ENCODE peak calls at places on chromosomes 13 and 19, in five cellular contexts. S, O, Q, L and B are unnamed samples.

GRCh38 chr13:21663197-21663596 is 7.7 kb upstream of the FGF9 start:
- DNase-seq in S (no peak), O (no peak), Q (no peak), L (peak; percentile 53), B (no peak)

GRCh38 chr13:51895906-51896888 is 34.4 kb downstream of the CCDC70 start:
- DNase-seq in S (peak; percentile 48), O (peak; percentile 29), Q (no peak), L (peak; percentile 45), B (peak; percentile 69)

GRCh38 chr19:1752009-1752756 is 1.1 kb upstream of the ONECUT3 start:
- DNase-seq in S (no peak), O (no peak), Q (no peak), L (no peak), B (no peak)

GRCh38 chr13:77620138-77620537 is 77.3 kb upstream of the SLAIN1 start:
- DNase-seq in S (no peak), O (no peak), Q (no peak), L (no peak), B (no peak)

GRCh38 chr13:51761638-51762350 is 42.2 kb downstream of the DHRS12 start:
- DNase-seq in S (no peak), O (no peak), Q (no peak), L (no peak), B (no peak)

GRCh38 chr19:13965926-13966683 is 13.8 kb downstream of the DCAF15 start:
- DNase-seq in S (no peak), O (no peak), Q (no peak), L (no peak), B (no peak)

GRCh38 chr13:21018220-21018619 is 43.2 kb downstream of the LATS2 start:
- DNase-seq in S (no peak), O (no peak), Q (no peak), L (no peak), B (no peak)

GRCh38 chr13:87656311-87656710 is 14.9 kb upstream of the SLITRK5 start:
- DNase-seq in S (no peak), O (no peak), Q (no peak), L (no peak), B (no peak)

GRCh38 chr13:81396172-81396571 is 1055.2 kb upstream of the SPRY2 start:
- DNase-seq in S (no peak), O (no peak), Q (no peak), L (no peak), B (no peak)

GRCh38 chr13:114106991-114107685 is 25.3 kb downstream of the RASA3 start:
- DNase-seq in S (no peak), O (no peak), Q (no peak), L (no peak), B (no peak)

GRCh38 chr19:35352177-35352447 is 4.4 kb downstream of the FFAR1 start:
- DNase-seq in S (no peak), O (no peak), Q (no peak), L (no peak), B (no peak)

GRCh38 chr13:73336789-73337188 is 278.0 kb downstream of the KLF5 start:
- DNase-seq in S (no peak), O (no peak), Q (no peak), L (peak; percentile 19), B (no peak)

GRCh38 chr19:5536337-5536894 is 31.3 kb downstream of the TINCR start:
- DNase-seq in S (no peak), O (peak; percentile 51), Q (no peak), L (no peak), B (peak; percentile 70)

GRCh38 chr13:59681630-59682311 is 482.0 kb downstream of the DIAPH3 start:
- DNase-seq in S (no peak), O (no peak), Q (no peak), L (no peak), B (no peak)

GRCh38 chr13:84037937-84038464 is 155.7 kb upstream of the SLITRK1 start:
- DNase-seq in S (no peak), O (no peak), Q (no peak), L (no peak), B (no peak)

GRCh38 chr13:103282571-103283450 is 216.6 kb upstream of the SLC10A2 start:
- DNase-seq in S (no peak), O (no peak), Q (no peak), L (no peak), B (no peak)

GRCh38 chr19:40279120-40279551 is 6.0 kb downstream of the AKT2 start:
- DNase-seq in S (no peak), O (no peak), Q (no peak), L (no peak), B (no peak)

GRCh38 chr13:41060723-41061074 is 610 bp upstream of the WBP4 start:
- DNase-seq in S (peak; percentile 58), O (peak; percentile 47), Q (peak; percentile 73), L (peak; percentile 56), B (peak; percentile 90)

GRCh38 chr19:32396046-32396652 is 9.4 kb upstream of the DPY19L3 start:
- DNase-seq in S (no peak), O (no peak), Q (no peak), L (no peak), B (no peak)

GRCh38 chr13:48978942-48979601 is 3.4 kb downstream of the FNDC3A start:
- DNase-seq in S (no peak), O (no peak), Q (no peak), L (no peak), B (no peak)

DNA sequence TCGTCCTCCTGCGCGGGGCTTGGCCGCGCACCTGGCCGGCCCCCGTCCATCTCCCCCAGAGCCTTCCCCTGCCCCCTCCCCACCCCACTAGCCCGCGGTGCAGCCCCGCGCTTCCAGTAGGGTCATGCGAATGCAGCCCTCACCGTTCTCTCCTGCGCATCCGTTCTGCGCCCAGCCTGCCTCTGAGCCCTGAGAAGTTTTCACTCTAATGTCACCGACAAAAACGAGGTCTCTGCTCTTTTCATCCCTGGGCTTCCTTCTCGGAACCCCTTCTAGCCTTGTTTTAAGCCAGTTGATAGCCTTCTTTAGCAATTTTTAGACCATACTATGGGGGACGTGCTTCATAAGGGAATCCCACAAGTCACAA is 97.4 kb downstream of the ATP8A2 start:
- DNase-seq in S (no peak), O (no peak), Q (no peak), L (no peak), B (no peak)
- TF ChIP-seq SRF in S (no peak), O (no peak), Q (no peak), L (no peak), B (no peak)

DNA sequence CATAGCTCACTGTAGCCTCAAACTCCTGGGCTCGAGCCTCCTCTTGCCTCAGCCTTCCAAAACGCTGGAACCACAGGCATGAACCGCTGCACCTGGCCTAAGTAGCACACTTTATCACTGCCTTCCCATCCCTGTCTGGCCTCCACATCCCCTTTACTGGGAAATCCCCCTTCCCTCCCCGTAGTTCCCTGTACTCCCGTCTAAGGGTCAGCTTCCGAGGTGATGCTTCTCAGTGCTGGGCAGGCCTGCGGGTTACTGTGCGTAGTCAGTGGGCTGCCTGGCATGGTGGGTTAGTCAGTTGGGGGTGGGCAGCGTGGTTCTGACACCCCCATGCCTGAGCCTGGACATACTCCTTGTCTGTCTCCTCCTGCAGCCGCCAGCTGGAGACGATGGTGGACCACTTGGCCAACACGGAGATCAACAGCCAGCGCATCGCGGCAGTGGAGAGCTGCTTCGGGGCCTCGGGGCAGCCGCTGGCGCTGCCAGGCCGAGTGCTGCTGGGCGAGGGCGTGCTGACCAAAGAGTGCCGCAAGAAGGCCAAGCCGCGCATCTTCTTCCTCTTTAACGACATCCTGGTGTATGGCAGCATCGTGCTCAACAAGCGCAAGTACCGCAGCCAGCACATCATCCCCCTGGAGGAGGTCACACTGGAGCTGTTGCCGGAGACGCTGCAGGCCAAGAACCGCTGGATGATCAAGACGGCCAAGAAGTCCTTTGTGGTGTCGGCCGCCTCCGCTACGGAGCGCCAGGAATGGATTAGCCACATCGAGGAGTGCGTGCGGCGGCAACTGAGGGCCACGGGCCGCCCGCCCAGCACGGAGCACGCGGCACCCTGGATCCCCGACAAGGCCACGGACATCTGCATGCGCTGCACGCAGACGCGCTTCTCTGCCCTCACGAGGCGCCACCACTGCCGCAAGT is 8.4 kb downstream of the PLEKHF1 start:
- DNase-seq in S (no peak), O (no peak), Q (no peak), L (no peak), B (no peak)
- TF ChIP-seq SRF in S (no peak), O (no peak), Q (no peak), L (no peak), B (no peak)

GRCh38 chr19:55347442-55348009 is 7.0 kb downstream of the COX6B2 start:
- DNase-seq in S (no peak), O (no peak), Q (no peak), L (no peak), B (no peak)

GRCh38 chr19:55350620-55351315 is 3.8 kb downstream of the COX6B2 start:
- DNase-seq in S (no peak), O (no peak), Q (no peak), L (no peak), B (no peak)

GRCh38 chr19:55346725-55347441 is 7.2 kb downstream of the KMT5C start:
- DNase-seq in S (no peak), O (no peak), Q (no peak), L (no peak), B (no peak)

GRCh38 chr19:55345818-55346724 is 6.4 kb downstream of the KMT5C start:
- DNase-seq in S (peak; percentile 61), O (no peak), Q (no peak), L (no peak), B (no peak)

DNA sequence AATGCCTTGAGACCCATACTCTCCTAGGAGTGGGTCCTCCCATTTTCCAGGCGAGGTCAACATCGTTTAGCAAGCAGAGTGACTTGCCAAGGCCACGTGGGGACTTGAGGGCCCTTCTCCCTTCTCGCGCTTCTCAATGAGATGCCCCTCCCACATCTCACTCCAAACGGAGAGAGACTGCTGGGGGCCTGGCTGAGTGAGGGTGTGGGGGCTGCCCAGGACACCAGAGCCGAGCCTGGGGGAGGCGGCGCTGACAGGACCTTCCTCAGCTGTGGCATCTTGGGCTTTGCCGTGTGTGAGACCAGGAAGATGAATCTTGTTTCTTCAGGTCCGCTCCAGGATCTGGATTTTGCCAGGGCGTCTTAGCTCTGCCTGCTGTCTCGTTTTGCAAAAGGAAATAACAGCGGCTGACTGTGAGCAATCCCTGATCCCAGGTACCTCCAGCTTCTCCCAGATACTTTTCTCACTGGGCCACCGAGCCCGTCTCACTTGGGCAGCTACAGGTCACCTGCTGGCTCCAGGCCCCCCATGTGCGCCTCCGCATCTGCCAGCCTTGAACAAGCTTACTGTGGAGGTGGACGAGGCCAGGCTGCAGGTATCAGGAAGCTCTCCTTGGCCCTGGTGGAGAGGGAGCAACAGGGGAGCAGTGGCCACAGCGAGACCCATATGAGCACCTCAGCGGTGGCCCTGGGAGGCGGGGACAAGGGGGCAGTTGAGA is 6.0 kb downstream of the COX6B2 start:
- DNase-seq in S (no peak), O (no peak), Q (no peak), L (no peak), B (no peak)
- TF ChIP-seq SRF in S (no peak), O (no peak), Q (no peak), L (no peak), B (no peak)

GRCh38 chr13:31227063-31227462 is 27.3 kb downstream of the B3GLCT start:
- DNase-seq in S (no peak), O (no peak), Q (no peak), L (no peak), B (no peak)

GRCh38 chr13:31225180-31225579 is 25.4 kb downstream of the B3GLCT start:
- DNase-seq in S (no peak), O (no peak), Q (no peak), L (no peak), B (no peak)

GRCh38 chr13:31225998-31226675 is 26.4 kb downstream of the B3GLCT start:
- DNase-seq in S (no peak), O (no peak), Q (no peak), L (no peak), B (no peak)

GRCh38 chr13:31224174-31224669 is 24.4 kb downstream of the B3GLCT start:
- DNase-seq in S (no peak), O (no peak), Q (no peak), L (no peak), B (no peak)

GRCh38 chr13:31227870-31228269 is 28.1 kb downstream of the B3GLCT start:
- DNase-seq in S (no peak), O (no peak), Q (no peak), L (no peak), B (no peak)
- TF ChIP-seq SRF in S (no peak), O (no peak), Q (no peak), L (no peak), B (no peak)